ENCODE peak calls at places on chromosomes 11 and 22, in four cellular contexts. Y, S, A and O are unnamed samples.

GRCh38 chr22:17145021-17145680 is 13.9 kb downstream of the HDHD5 start:
- DNase-seq in Y (no peak), A (no peak), S (no peak), O (no peak)

GRCh38 chr22:38270091-38270972 is 2.5 kb downstream of the TMEM184B start:
- DNase-seq in Y (peak), A (no peak), S (no peak), O (no peak)

GRCh38 chr11:61803889-61804647 is 11.4 kb downstream of the FEN1 start:
- DNase-seq in A (no peak), Y (peak), S (no peak), O (no peak)

GRCh38 chr11:69471329-69472052 is 10.0 kb upstream of the LINC01488 start:
- DNase-seq in Y (peak), A (no peak), S (no peak), O (no peak)

GRCh38 chr11:66530927-66531722 is 14.7 kb downstream of the ZDHHC24 start:
- DNase-seq in S (no peak), A (no peak), Y (no peak), O (no peak)

GRCh38 chr11:17250561-17251350 is 25.8 kb upstream of the NUCB2 start:
- DNase-seq in A (no peak), S (no peak), Y (peak), O (no peak)

GRCh38 chr11:35111171-35112055 is 27.6 kb upstream of the CD44 start:
- DNase-seq in Y (peak), S (no peak), A (no peak), O (peak)

GRCh38 chr11:131664811-131665210 is 294.4 kb downstream of the NTM start:
- DNase-seq in S (no peak), A (no peak), Y (no peak), O (no peak)

GRCh38 chr11:118565062-118565461 is 669 bp downstream of the IFT46 start:
- DNase-seq in A (peak), S (no peak), Y (no peak), O (no peak)

GRCh38 chr11:27444801-27445215 is 27.8 kb downstream of the LGR4 start:
- DNase-seq in S (no peak), Y (no peak), A (no peak), O (no peak)

GRCh38 chr11:31968774-31969433 is 122.0 kb upstream of the RCN1 start:
- DNase-seq in S (no peak), Y (peak), A (no peak), O (peak)

GRCh38 chr11:10326080-10326964 is 21.4 kb downstream of the ADM start:
- DNase-seq in A (no peak), Y (no peak), S (no peak), O (no peak)

GRCh38 chr11:95923441-95923729 is 522 bp downstream of the MTMR2 start:
- DNase-seq in S (no peak), A (no peak), Y (no peak), O (no peak)

GRCh38 chr22:29907753-29908515 is 25.0 kb downstream of the MTMR3 start:
- DNase-seq in A (peak), S (peak), Y (peak), O (peak)

GRCh38 chr11:111303476-111303875 is 5.1 kb downstream of the POU2AF3 start:
- DNase-seq in Y (no peak), A (peak), S (peak), O (no peak)

GRCh38 chr11:14974723-14975587 is 2.8 kb upstream of the CALCA start:
- DNase-seq in Y (peak), A (no peak), S (peak), O (peak)

GRCh38 chr22:46119729-46120419 is 30.5 kb upstream of the PPARA start:
- DNase-seq in Y (peak), A (no peak), S (no peak), O (no peak)

GRCh38 chr11:75082601-75083216 is 14.0 kb downstream of the OR2AT4 start:
- DNase-seq in S (no peak), A (no peak), Y (no peak), O (no peak)

GRCh38 chr11:99098751-99099150 is 78.0 kb downstream of the CNTN5 start:
- DNase-seq in A (no peak), S (no peak), Y (no peak), O (no peak)

GRCh38 chr22:47152236-47152635 is 389.8 kb downstream of the TBC1D22A start:
- DNase-seq in S (no peak), A (no peak), Y (no peak), O (no peak)

GRCh38 chr11:11577932-11578331 is 43.9 kb downstream of the GALNT18 start:
- DNase-seq in A (no peak), Y (no peak), S (no peak), O (no peak)

GRCh38 chr11:66570117-66570825 is 1.9 kb upstream of the CTSF start:
- DNase-seq in S (no peak), Y (no peak), A (no peak), O (no peak)

GRCh38 chr22:17007852-17008731 is at the start of gene GAB4:
- DNase-seq in A (no peak), Y (no peak), S (no peak), O (no peak)

GRCh38 chr22:31945971-31946680 is 1.8 kb downstream of the YWHAH start:
- DNase-seq in S (no peak), Y (peak), A (no peak), O (no peak)

GRCh38 chr11:134040386-134041297 is 28.2 kb upstream of the JAM3 start:
- DNase-seq in Y (peak), A (no peak), S (no peak), O (no peak)

GRCh38 chr11:96267490-96268010 is 75.4 kb downstream of the MAML2 start:
- DNase-seq in A (no peak), S (no peak), Y (peak), O (no peak)

GRCh38 chr11:76604652-76605241 is 65.8 kb downstream of the LRRC32 start:
- DNase-seq in Y (peak), S (no peak), A (no peak), O (no peak)

GRCh38 chr11:97909544-97910394 is 1111.0 kb upstream of the CNTN5 start:
- DNase-seq in Y (peak), S (no peak), A (no peak), O (no peak)

DNA sequence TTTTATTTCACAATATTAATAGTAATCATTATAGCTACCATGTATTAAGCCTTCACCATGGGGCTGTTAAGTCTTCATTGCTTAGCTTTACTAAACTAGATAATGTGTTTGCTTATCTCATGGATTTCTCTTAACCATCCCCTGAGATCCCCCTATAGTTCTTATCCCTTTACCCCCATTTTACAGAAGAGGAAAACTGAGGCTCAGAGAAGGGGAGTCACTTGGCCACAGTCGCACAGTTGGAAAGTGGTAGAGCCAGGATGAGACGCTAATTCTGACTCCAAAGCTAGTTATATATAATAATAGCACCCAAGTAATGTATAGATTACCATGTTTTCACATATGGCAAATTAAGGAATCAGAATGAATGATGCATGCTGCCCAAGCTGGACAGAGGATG is 9.7 kb upstream of the TFIP11 start:
- DNase-seq in S (no peak), Y (no peak), A (no peak), O (no peak)
- TF ChIP-seq POLR2A in S (no peak), Y (no peak), A (no peak), O (no peak)

GRCh38 chr11:46879056-46879585 is 33.0 kb upstream of the CKAP5 start:
- DNase-seq in S (no peak), Y (no peak), A (no peak), O (no peak)

GRCh38 chr11:46876471-46876870 is 30.4 kb upstream of the CKAP5 start:
- DNase-seq in S (no peak), A (no peak), Y (no peak), O (no peak)

GRCh38 chr11:46877580-46877979 is 31.5 kb upstream of the CKAP5 start:
- DNase-seq in A (no peak), S (no peak), Y (no peak), O (no peak)

GRCh38 chr11:46868912-46869311 is 22.8 kb upstream of the CKAP5 start:
- DNase-seq in S (no peak), A (peak), Y (no peak), O (no peak)

DNA sequence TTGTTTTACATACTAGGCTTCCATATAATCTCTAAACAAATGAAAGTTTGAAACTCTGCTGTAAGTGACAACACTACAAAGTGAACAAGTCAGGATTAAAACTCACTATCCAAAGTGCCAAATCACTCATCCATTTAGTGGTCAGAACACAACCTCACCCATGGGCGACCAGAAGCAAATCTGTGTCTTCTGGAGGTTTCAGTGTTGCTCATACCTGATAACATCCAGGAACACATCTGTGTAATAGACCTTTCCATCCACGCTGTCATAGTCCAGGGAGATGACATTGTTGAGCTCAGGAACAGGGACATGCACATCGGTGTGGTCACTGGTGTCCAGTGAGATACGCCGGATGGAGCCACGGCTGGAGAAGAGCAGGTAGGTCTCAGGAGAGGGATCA is 28.5 kb upstream of the CKAP5 start:
- DNase-seq in S (no peak), A (no peak), Y (no peak), O (no peak)
- TF ChIP-seq POLR2A in S (no peak), A (no peak), Y (no peak), O (no peak)

DNA sequence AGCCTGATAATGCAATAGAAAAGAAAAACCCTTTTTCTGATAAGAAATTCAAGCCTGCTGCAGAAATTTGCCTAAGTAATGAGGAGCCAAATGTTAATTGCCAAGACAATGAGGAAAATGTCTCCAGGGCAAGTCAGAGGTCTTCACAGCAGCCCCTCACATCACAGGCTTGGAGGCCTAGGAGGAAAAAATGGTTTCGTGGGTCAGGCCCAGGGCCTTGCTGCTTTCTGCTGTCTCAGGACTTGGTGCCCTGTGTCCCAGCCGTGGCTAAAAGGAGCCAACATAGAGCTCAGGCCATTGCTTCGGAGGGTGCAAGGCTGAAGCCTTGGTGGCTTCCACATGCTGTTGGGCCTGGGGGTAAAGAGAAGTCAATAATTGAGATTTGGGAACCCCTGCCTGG is 131.3 kb downstream of the LARGE1 start:
- DNase-seq in S (no peak), A (no peak), Y (no peak), O (no peak)
- TF ChIP-seq POLR2A in S (no peak), A (no peak), Y (no peak), O (no peak)

GRCh38 chr22:27045103-27045940 is 387.9 kb downstream of the MIAT start:
- DNase-seq in S (peak), A (no peak), Y (peak), O (peak)

GRCh38 chr22:27046603-27047002 is 389.2 kb downstream of the MIAT start:
- DNase-seq in A (no peak), S (no peak), Y (no peak), O (no peak)

GRCh38 chr22:27046126-27046525 is 388.7 kb downstream of the MIAT start:
- DNase-seq in S (no peak), Y (no peak), A (no peak), O (no peak)

GRCh38 chr22:27051407-27051806 is 394.0 kb downstream of the MIAT start:
- DNase-seq in A (no peak), Y (no peak), S (no peak), O (no peak)

GRCh38 chr22:27050771-27051170 is 393.4 kb downstream of the MIAT start:
- DNase-seq in S (no peak), A (no peak), Y (no peak), O (no peak)
- TF ChIP-seq POLR2A in S (no peak), A (no peak), Y (no peak), O (no peak)

DNA sequence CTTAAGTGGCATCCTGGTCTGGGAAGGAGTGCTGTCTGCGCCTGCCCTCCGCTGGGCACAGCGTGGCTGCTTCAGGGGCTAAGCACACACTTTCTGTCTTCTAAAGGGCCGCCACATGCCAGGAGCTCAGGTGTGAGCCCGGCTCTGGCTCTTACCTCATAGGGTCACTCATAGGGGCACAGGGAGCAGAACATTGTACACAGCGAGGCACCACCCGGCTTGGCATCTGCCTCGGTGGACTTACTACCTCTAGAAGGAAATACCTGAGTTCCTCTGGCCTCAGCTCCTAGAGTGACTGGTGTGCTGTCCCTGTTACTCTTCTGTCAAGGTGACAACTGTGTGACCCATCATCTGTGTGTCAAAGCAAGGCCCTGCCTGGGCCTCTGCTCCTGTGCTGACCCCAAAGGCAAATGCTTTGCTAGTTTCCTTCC is 13.4 kb downstream of the NEAT1 start:
- DNase-seq in A (peak), Y (no peak), S (no peak), O (no peak)
- TF ChIP-seq POLR2A in A (no peak), Y (peak), S (no peak), O (no peak)

GRCh38 chr11:128716231-128716630 is 22.4 kb downstream of the FLI1 start:
- DNase-seq in Y (no peak), S (no peak), A (no peak), O (no peak)
- TF ChIP-seq POLR2A in Y (no peak), S (no peak), A (no peak), O (no peak)

GRCh38 chr22:22692707-22693530 is 48.5 kb downstream of the GGTLC2 start:
- DNase-seq in Y (peak), A (peak), S (peak), O (no peak)
- TF ChIP-seq POLR2A in Y (no peak), A (no peak), S (no peak), O (no peak)

GRCh38 chr11:64231536-64231935 is 1.2 kb downstream of the DNAJC4 start:
- DNase-seq in S (no peak), Y (no peak), A (no peak), O (no peak)

GRCh38 chr11:64232182-64233018 is 2.0 kb upstream of the VEGFB start:
- DNase-seq in A (no peak), S (no peak), Y (no peak), O (no peak)

GRCh38 chr11:64234840-64235379 is 526 bp downstream of the VEGFB start:
- DNase-seq in S (no peak), A (no peak), Y (no peak), O (no peak)

GRCh38 chr11:64235427-64236161 is 1.2 kb downstream of the VEGFB start:
- DNase-seq in Y (no peak), S (no peak), A (no peak), O (no peak)

DNA sequence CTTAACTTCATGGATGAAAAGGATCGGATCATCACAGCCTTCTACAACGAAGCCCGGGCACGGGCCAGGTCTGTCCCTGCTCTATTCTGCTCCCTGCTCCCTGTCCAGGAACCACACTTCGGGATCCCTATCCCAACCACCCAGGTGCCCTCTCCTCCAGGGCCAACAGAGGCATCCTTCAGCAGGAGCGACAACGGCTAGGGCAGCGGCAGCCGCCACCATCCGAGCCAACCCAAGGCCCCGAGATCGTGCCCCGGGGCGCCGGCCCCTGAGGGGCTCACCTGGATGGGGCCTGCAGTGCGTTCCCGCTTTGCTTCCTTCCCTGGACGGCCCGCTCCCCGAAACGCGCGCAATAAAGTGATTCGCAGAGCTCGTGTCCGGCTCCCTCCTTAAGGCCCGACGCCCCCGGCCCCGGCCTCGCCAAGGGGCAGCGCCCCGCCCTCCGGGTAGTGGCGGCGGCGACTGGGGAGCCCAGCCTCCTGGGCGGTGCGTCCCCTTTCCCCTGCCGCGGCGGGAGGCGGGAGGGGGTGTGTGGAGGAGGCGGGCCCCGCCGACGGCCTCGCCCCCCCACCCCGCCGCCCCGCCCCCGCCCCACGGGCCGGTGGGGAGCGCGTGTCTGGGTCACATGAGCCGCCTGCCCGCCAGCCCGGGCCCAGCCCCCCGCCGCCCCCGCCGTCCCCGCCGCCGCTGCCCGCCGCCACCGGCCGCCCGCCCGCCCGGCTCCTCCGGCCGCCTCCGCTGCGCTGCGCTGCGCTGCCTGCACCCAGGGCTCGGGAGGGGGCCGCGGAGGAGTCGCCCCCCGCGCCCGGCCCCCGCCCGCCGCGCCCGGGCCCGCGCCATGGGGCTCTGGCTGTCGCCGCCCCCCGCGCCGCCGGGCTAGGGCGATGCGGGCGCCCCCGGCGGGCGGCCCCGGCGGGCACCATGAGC is at the start of gene VEGFB:
- DNase-seq in S (no peak), A (peak), Y (peak), O (peak)
- TF ChIP-seq POLR2A in S (no peak), A (peak), Y (no peak), O (no peak)

DNA sequence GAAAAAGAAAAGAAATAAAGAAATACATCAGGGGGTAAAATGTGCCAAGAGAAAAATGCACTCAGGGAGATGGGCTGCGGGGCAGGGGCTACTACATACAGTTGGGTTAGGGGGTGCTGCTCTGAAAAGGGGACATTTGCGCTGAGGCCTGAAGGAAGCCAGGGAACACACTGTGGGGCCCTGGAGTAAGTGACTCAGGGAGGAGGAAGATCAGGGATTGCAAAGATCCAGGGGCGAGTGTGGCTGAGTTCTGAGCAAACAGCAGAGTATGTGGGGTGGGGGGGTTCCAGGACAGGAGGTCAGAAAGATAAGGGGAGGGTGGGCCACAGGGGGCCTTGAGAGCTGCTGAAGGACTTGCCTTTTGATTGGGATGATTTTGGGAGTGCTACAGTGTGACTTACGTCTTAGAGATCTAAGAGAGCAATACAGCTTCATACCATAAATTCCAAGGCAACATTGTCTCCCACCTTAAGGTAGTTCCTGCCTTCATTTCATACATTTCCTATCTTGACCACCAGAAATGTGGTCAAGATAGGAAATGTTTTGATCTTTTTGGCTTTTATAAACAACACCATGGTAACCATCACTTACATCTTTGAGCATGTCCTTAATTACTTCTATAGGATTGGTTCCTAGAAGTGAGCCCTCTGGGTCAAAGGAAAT is 5.8 kb downstream of the A4GALT start:
- DNase-seq in S (no peak), A (no peak), Y (no peak), O (no peak)
- TF ChIP-seq POLR2A in S (no peak), A (no peak), Y (no peak), O (no peak)